ENCODE peak calls at places on chromosomes 2 and 18, in four cellular contexts. One of them, this sample, is unnamed.

GRCh38 chr2:181954538-181954883 is 31.1 kb upstream of the PPP1R1C start:
- DNase-seq in heart right ventricle: no peak
- DNase-seq in RWPE2: no peak
- DNase-seq in ovary: no peak
- DNase-seq in this sample: no peak

GRCh38 chr18:74708169-74708568 is 110.5 kb downstream of the ZNF407 start:
- DNase-seq in heart right ventricle: no peak
- DNase-seq in RWPE2: no peak
- DNase-seq in ovary: no peak
- DNase-seq in this sample: no peak

GRCh38 chr2:62724886-62725711 is 19.6 kb downstream of the EHBP1 start:
- DNase-seq in heart right ventricle: no peak
- DNase-seq in RWPE2: peak; percentile 49
- DNase-seq in ovary: no peak
- DNase-seq in this sample: no peak

GRCh38 chr2:16394072-16394985 is 271.3 kb downstream of the CYRIA start:
- DNase-seq in heart right ventricle: no peak
- DNase-seq in RWPE2: no peak
- DNase-seq in ovary: no peak
- DNase-seq in this sample: no peak

GRCh38 chr2:234788841-234789240 is 163.0 kb upstream of the SH3BP4 start:
- DNase-seq in heart right ventricle: no peak
- DNase-seq in RWPE2: no peak
- DNase-seq in ovary: no peak
- DNase-seq in this sample: no peak

GRCh38 chr2:182836451-182836850 is 30.0 kb downstream of the FRZB start:
- DNase-seq in heart right ventricle: no peak
- DNase-seq in RWPE2: no peak
- DNase-seq in ovary: no peak
- DNase-seq in this sample: no peak

GRCh38 chr2:46666044-46666662 is 186.8 kb downstream of the TMEM247 start:
- DNase-seq in heart right ventricle: peak; percentile 85
- DNase-seq in RWPE2: no peak
- DNase-seq in ovary: peak; percentile 94
- DNase-seq in this sample: no peak

GRCh38 chr2:158130832-158131473 is 29.3 kb downstream of the UPP2 start:
- DNase-seq in heart right ventricle: no peak
- DNase-seq in RWPE2: no peak
- DNase-seq in ovary: no peak
- DNase-seq in this sample: no peak

GRCh38 chr18:3457261-3457724 is 7.3 kb downstream of the TGIF1 start:
- DNase-seq in heart right ventricle: no peak
- DNase-seq in RWPE2: no peak
- DNase-seq in ovary: no peak
- DNase-seq in this sample: no peak

GRCh38 chr18:59954746-59955145 is 55.0 kb downstream of the PMAIP1 start:
- DNase-seq in heart right ventricle: no peak
- DNase-seq in RWPE2: no peak
- DNase-seq in ovary: no peak
- DNase-seq in this sample: no peak

GRCh38 chr18:51890762-51891161 is 449.2 kb upstream of the DCC start:
- DNase-seq in heart right ventricle: no peak
- DNase-seq in RWPE2: no peak
- DNase-seq in ovary: no peak
- DNase-seq in this sample: no peak

GRCh38 chr2:203637819-203638167 is 68.6 kb upstream of the CD28 start:
- DNase-seq in heart right ventricle: no peak
- DNase-seq in RWPE2: no peak
- DNase-seq in ovary: no peak
- DNase-seq in this sample: no peak
- H3K27ac ChIP-seq in heart right ventricle: peak overlapping the region; percentile 21
- H3K27ac ChIP-seq in RWPE2: no peak overlapping the region
- H3K27ac ChIP-seq in ovary: no peak overlapping the region
- H3K27ac ChIP-seq in this sample: no peak overlapping the region

GRCh38 chr2:217444509-217444908 is 558.3 kb downstream of the TNS1 start:
- DNase-seq in heart right ventricle: no peak
- DNase-seq in RWPE2: no peak
- DNase-seq in ovary: no peak
- DNase-seq in this sample: no peak
- H3K9me3 ChIP-seq in heart right ventricle: no peaks in the 10 kb centered on the region
- H3K9me3 ChIP-seq in RWPE2: no peaks in the 10 kb centered on the region
- H3K9me3 ChIP-seq in ovary: no peaks in the 10 kb centered on the region
- H3K9me3 ChIP-seq in this sample: no peaks in the 10 kb centered on the region

GRCh38 chr2:29314816-29315571 is 199.8 kb downstream of the CLIP4 start:
- DNase-seq in heart right ventricle: no peak
- DNase-seq in RWPE2: no peak
- DNase-seq in ovary: no peak
- DNase-seq in this sample: peak; percentile 30

GRCh38 chr2:29311458-29311857 is 196.2 kb downstream of the CLIP4 start:
- DNase-seq in heart right ventricle: no peak
- DNase-seq in RWPE2: no peak
- DNase-seq in ovary: no peak
- DNase-seq in this sample: no peak

GRCh38 chr2:29317801-29318485 is 202.7 kb downstream of the CLIP4 start:
- DNase-seq in heart right ventricle: no peak
- DNase-seq in RWPE2: no peak
- DNase-seq in ovary: no peak
- DNase-seq in this sample: no peak

GRCh38 chr2:29322011-29322410 is 206.8 kb downstream of the CLIP4 start:
- DNase-seq in heart right ventricle: no peak
- DNase-seq in RWPE2: no peak
- DNase-seq in ovary: no peak
- DNase-seq in this sample: no peak

GRCh38 chr2:29317077-29317517 is 201.9 kb downstream of the CLIP4 start:
- DNase-seq in heart right ventricle: peak; percentile 14
- DNase-seq in RWPE2: no peak
- DNase-seq in ovary: no peak
- DNase-seq in this sample: no peak
- TF ChIP-seq CTCF in heart right ventricle: no peak
- TF ChIP-seq CTCF in RWPE2: no peak
- TF ChIP-seq CTCF in ovary: no peak
- TF ChIP-seq CTCF in this sample: no peak

DNA sequence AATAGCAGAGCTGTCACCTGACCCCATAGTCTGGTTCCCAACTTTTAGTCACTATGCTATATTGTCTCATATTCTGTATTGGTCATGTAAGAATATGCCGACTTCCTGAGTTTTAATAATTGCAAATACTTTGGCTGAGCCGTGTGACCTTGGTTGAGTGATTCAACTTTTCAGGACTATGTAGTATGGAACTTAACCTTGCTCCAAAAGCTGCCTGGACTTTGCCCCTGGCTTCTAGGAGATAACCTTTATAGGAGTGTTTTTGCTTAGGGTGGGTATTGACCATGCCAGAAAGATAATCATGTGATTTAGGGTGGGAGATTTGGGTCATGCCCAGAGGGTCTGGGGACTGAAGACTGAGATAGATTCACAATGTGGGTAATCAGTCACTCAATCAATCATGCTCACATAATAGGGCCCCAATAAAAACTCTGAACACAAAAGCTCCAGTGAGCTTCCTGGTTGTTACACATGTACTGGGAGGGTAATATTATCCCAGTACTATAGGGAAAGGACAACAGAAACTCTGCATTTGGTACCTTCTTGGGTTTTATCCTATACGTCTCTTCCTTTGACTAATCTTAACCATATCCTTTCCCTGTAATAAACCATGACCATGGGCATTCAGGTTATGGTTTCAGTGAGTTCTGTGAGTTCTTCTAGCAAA is 235.6 kb downstream of the RNF152 start:
- DNase-seq in heart right ventricle: no peak
- DNase-seq in RWPE2: no peak
- DNase-seq in ovary: no peak
- DNase-seq in this sample: no peak
- H3K27ac ChIP-seq in heart right ventricle: no peak overlapping the region
- H3K27ac ChIP-seq in RWPE2: no peak overlapping the region
- H3K27ac ChIP-seq in ovary: no peak overlapping the region
- H3K27ac ChIP-seq in this sample: no peak overlapping the region

DNA sequence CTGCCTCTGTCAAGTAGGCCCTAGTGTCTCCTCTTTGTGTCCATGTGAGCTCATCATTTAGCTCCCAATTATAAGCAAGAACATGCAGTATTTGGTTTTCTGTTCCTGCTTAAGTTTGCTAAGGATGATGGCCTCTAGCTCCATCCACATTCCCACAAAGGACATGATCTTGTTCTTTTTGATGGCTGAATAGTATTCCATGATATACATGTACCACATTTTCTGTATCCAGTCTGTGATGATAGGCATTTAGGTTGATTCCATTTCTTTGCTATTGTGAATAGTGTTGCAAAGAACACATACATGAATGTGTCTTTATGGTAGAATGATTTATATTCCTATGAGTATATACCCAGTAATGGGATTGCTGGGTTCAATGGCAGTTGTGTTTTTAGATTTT is 263.2 kb downstream of the PARD3B start:
- DNase-seq in heart right ventricle: no peak
- DNase-seq in RWPE2: no peak
- DNase-seq in ovary: no peak
- DNase-seq in this sample: no peak
- H3K9me3 ChIP-seq in heart right ventricle: no peaks in the 10 kb centered on the region
- H3K9me3 ChIP-seq in RWPE2: no peaks in the 10 kb centered on the region
- H3K9me3 ChIP-seq in ovary: no peaks in the 10 kb centered on the region
- H3K9me3 ChIP-seq in this sample: peaks cover 5% of the 10 kb centered on the region

GRCh38 chr2:161961046-161961445 is 113.0 kb downstream of the DPP4 start:
- DNase-seq in heart right ventricle: no peak
- DNase-seq in RWPE2: no peak
- DNase-seq in ovary: no peak
- DNase-seq in this sample: no peak

GRCh38 chr2:161965994-161966393 is 108.0 kb downstream of the DPP4 start:
- DNase-seq in heart right ventricle: no peak
- DNase-seq in RWPE2: no peak
- DNase-seq in ovary: no peak
- DNase-seq in this sample: no peak

GRCh38 chr2:161964070-161964645 is 109.9 kb downstream of the DPP4 start:
- DNase-seq in heart right ventricle: no peak
- DNase-seq in RWPE2: no peak
- DNase-seq in ovary: no peak
- DNase-seq in this sample: no peak
- TF ChIP-seq CTCF in heart right ventricle: no peak
- TF ChIP-seq CTCF in RWPE2: no peak
- TF ChIP-seq CTCF in ovary: no peak
- TF ChIP-seq CTCF in this sample: no peak

GRCh38 chr2:171158790-171159325 is 1.8 kb downstream of the TLK1 start:
- DNase-seq in heart right ventricle: no peak
- DNase-seq in RWPE2: no peak
- DNase-seq in ovary: no peak
- DNase-seq in this sample: no peak

GRCh38 chr2:171158036-171158789 is 2.5 kb downstream of the TLK1 start:
- DNase-seq in heart right ventricle: no peak
- DNase-seq in RWPE2: no peak
- DNase-seq in ovary: no peak
- DNase-seq in this sample: no peak

GRCh38 chr2:171150694-171151285 is 9.9 kb downstream of the TLK1 start:
- DNase-seq in heart right ventricle: no peak
- DNase-seq in RWPE2: no peak
- DNase-seq in ovary: no peak
- DNase-seq in this sample: no peak

GRCh38 chr2:171149986-171150693 is 10.6 kb downstream of the TLK1 start:
- DNase-seq in heart right ventricle: no peak
- DNase-seq in RWPE2: no peak
- DNase-seq in ovary: no peak
- DNase-seq in this sample: no peak

GRCh38 chr2:171154348-171154747 is 6.3 kb downstream of the TLK1 start:
- DNase-seq in heart right ventricle: no peak
- DNase-seq in RWPE2: no peak
- DNase-seq in ovary: no peak
- DNase-seq in this sample: no peak
- H3K27ac ChIP-seq in heart right ventricle: no peak overlapping the region
- H3K27ac ChIP-seq in RWPE2: no peak overlapping the region
- H3K27ac ChIP-seq in ovary: no peak overlapping the region
- H3K27ac ChIP-seq in this sample: no peak overlapping the region

This sample was measured in CD4-positive, alpha-beta T cell.